ENCODE peak calls at places on chromosomes 6 and 20, in four cellular contexts. L, B, X and Q are unnamed samples.

GRCh38 chr6:87342829-87343228 is 1.8 kb upstream of the C6orf163 start:
- DNase-seq in L (no peak), B (no peak), X (peak), Q (no peak)

GRCh38 chr6:14435291-14435690 is 317.7 kb downstream of the CD83 start:
- DNase-seq in L (no peak), B (no peak), X (no peak), Q (no peak)

GRCh38 chr6:31525553-31525931 is 3.2 kb upstream of the MCCD1 start:
- DNase-seq in L (no peak), B (no peak), X (no peak), Q (no peak)

GRCh38 chr6:14046476-14047068 is 71.0 kb upstream of the CD83 start:
- DNase-seq in L (no peak), B (peak), X (peak), Q (peak)

GRCh38 chr20:23145281-23145700 is 59.2 kb upstream of the CD93 start:
- DNase-seq in L (no peak), B (no peak), X (no peak), Q (no peak)

GRCh38 chr20:46523696-46524328 is 10.5 kb upstream of the ZNF334 start:
- DNase-seq in L (no peak), B (peak), X (peak), Q (no peak)

GRCh38 chr6:30155522-30156261 is 5.3 kb downstream of the TRIM10 start:
- DNase-seq in L (no peak), B (no peak), X (no peak), Q (no peak)

GRCh38 chr6:7819641-7820040 is 90.9 kb downstream of the TXNDC5 start:
- DNase-seq in L (no peak), B (no peak), X (no peak), Q (no peak)

GRCh38 chr20:32465092-32465900 is 107.2 kb downstream of the ASXL1 start:
- DNase-seq in L (no peak), B (no peak), X (peak), Q (peak)
- TF ChIP-seq SMC3 in L (no peak), B (no peak), X (no peak), Q (no peak)

GRCh38 chr6:33171889-33172203 is 20.4 kb downstream of the COL11A2 start:
- DNase-seq in L (no peak), B (no peak), X (no peak), Q (no peak)
- TF ChIP-seq RAD21 in L (no peak), B (no peak), X (no peak), Q (no peak)

GRCh38 chr6:71886184-71887005 is at the start of gene RIMS1:
- DNase-seq in L (no peak), B (no peak), X (no peak), Q (peak)
- TF ChIP-seq KDM1A in L (no peak), B (no peak), X (no peak), Q (no peak)

GRCh38 chr6:56346958-56347357 is 99.6 kb upstream of the COL21A1 start:
- DNase-seq in L (no peak), B (no peak), X (no peak), Q (no peak)
- TF ChIP-seq SMC3 in L (no peak), B (no peak), X (no peak), Q (no peak)